ENCODE peak calls at places on chromosomes 12 and 14, in seven cellular contexts. A is AG04450, W is pancreas, R is gastrocnemius medialis, B is body of pancreas, F is thyroid gland, Q is RWPE1. U is an unnamed sample.

GRCh38 chr14:50037837-50038236 is 78.5 kb downstream of the VCPKMT start:
- DNase-seq in A (no peak), W (no peak), R (no peak), B (no peak), F (peak), Q (no peak), U (peak)

GRCh38 chr14:74495356-74495755 is 1.8 kb downstream of the ISCA2 start:
- DNase-seq in A (no peak), W (no peak), R (no peak), B (no peak), F (no peak), Q (no peak), U (no peak)

GRCh38 chr12:54018608-54018984 is 9.6 kb upstream of the HOXC6 start:
- DNase-seq in A (no peak), W (no peak), R (peak), B (no peak), F (no peak), Q (no peak), U (no peak)

GRCh38 chr12:62963642-62964041 is 28.7 kb upstream of the PPM1H start:
- DNase-seq in A (no peak), W (no peak), R (no peak), B (no peak), F (no peak), Q (no peak), U (no peak)

GRCh38 chr12:132904718-132905328 is 17.4 kb upstream of the CHFR start:
- DNase-seq in A (no peak), W (peak), R (peak), B (peak), F (peak), Q (peak), U (peak)

GRCh38 chr12:115866909-115867525 is 410.5 kb downstream of the MED13L start:
- DNase-seq in A (no peak), W (no peak), R (no peak), B (no peak), F (peak), Q (peak), U (no peak)

GRCh38 chr14:36317650-36318049 is 2.8 kb downstream of the MBIP start:
- DNase-seq in A (no peak), W (no peak), R (no peak), B (no peak), F (no peak), Q (peak), U (no peak)

GRCh38 chr12:82406651-82407050 is 48.3 kb downstream of the METTL25 start:
- DNase-seq in A (no peak), W (no peak), R (no peak), B (no peak), F (no peak), Q (no peak), U (no peak)

DNA sequence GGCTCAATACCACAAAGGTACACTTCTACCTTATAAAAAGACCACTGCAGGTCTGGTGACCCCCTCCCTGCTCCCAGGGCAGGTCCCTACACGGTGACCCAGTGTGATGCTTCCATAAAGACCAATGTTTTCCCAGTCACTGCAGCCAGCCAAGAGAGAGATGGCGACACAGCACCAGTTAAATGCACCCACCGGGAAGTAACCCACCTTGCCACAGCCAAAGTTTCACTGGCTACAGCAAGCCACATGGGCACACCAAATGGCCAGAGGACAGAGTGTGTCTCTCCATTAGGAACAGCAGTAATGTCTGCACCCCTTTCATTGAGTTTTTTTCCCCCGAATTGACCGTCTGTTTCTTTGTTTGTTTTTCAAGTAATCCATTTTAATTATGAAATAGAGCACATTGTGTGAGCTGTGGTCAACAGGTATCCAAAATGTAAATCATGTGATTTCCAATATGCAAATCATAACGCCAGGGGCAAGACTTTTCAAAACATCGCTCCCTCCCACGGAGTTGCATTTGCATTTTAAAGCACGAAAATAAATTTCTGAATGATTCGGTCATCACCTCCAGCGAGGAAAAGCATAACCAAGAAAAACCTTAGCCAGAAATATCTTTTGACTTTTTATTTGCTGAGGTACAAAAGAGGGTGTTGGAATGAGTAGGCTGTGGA is 48.9 kb upstream of the EML1 start:
- DNase-seq in A (no peak), W (no peak), R (no peak), B (no peak), F (no peak), Q (no peak), U (no peak)
- H3K27ac ChIP-seq in A (peak), W (no peak), R (no peak), B (peak), F (no peak), Q (no peak), U (no peak)

GRCh38 chr12:109612003-109612402 is 38.4 kb downstream of the MVK start:
- DNase-seq in A (no peak), W (no peak), R (no peak), B (no peak), F (no peak), Q (no peak), U (no peak)

GRCh38 chr12:109610523-109610922 is 36.9 kb downstream of the MVK start:
- DNase-seq in A (no peak), W (no peak), R (no peak), B (no peak), F (no peak), Q (no peak), U (no peak)

GRCh38 chr12:109613611-109614455 is 40.2 kb downstream of the MVK start:
- DNase-seq in A (no peak), W (no peak), R (no peak), B (no peak), F (no peak), Q (no peak), U (no peak)

GRCh38 chr12:109611223-109611622 is 37.6 kb downstream of the MVK start:
- DNase-seq in A (no peak), W (no peak), R (no peak), B (no peak), F (no peak), Q (no peak), U (no peak)

DNA sequence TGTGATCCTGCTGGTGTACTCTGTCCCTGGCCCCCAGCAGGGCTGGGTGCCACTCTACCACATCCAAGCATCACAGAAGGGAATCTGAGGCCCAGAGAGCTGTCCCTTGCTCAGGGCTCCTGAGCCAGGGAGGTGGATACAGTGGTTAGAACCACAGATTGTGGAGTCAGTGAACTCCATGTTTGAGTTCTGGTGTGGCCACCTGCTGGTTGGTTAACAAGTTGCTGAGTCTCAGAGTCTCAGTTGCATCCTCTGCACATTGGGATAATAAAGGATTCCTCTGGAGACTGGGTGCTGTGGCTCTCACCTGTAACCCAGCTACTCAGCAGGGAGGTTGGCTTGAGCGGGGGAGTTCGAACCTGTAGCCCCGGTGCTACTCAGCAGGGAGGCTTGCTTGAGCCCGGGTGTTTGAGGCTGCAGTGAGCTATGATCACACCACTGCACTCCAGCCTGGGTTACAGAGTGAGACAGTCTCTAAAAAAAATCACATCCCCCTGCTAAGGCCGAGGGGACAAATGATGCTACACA is 39.4 kb downstream of the MVK start:
- DNase-seq in A (no peak), W (no peak), R (no peak), B (no peak), F (no peak), Q (no peak), U (no peak)
- TF ChIP-seq CTCF in A (peak), W (no peak), R (no peak), B (no peak), F (no peak), Q (no peak), U (peak)

GRCh38 chr14:95488376-95489162 is 27.9 kb downstream of the SYNE3 start:
- DNase-seq in A (no peak), W (no peak), R (peak), B (no peak), F (peak), Q (no peak), U (no peak)

GRCh38 chr14:95489163-95489887 is 27.1 kb downstream of the SYNE3 start:
- DNase-seq in A (no peak), W (no peak), R (no peak), B (no peak), F (no peak), Q (no peak), U (no peak)

GRCh38 chr14:95491936-95492608 is 24.4 kb downstream of the SYNE3 start:
- DNase-seq in A (no peak), W (no peak), R (no peak), B (no peak), F (no peak), Q (no peak), U (no peak)

GRCh38 chr14:95490127-95490526 is 26.3 kb downstream of the SYNE3 start:
- DNase-seq in A (no peak), W (no peak), R (no peak), B (no peak), F (no peak), Q (no peak), U (no peak)

DNA sequence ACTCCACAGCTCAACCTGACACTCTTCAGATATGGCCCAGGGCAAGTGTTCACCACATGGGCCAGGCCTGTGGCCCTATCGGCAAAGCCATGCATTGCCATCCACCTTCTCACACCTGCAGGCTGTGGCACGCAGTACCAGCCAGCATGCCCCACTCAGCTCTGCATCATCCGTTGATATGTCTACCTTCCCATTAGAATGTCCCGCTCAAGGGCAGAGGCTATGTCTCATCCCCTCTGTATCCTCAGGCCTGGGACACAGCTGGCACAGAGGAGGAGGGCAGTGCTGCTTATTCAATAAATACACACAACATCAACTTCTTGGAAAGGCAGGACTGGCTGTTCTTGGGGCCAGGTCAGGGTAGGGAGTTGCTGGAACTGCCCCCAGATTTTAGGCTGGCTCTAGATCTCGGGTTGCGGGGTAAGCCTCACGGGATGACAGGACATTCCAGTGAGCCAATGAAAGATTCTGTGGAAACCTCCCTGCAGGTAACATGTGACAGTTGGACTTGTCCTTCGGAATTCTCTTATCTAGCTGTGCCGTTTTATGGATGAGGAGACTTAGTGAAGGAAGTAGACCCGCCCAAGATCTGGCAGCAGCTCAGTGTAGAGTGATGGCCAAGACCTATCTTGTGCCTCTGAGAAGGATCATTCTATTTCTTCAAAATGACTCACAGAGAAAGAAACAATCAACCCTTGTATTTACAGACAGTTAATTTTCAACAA is 25.6 kb downstream of the SYNE3 start:
- DNase-seq in A (no peak), W (no peak), R (peak), B (no peak), F (no peak), Q (peak), U (peak)
- H3K27ac ChIP-seq in A (no peak), W (no peak), R (peak), B (no peak), F (peak), Q (peak), U (no peak)

GRCh38 chr12:76085159-76085868 is 829 bp upstream of the NAP1L1 start:
- DNase-seq in A (no peak), W (no peak), R (no peak), B (no peak), F (no peak), Q (no peak), U (peak)
- TF ChIP-seq CTCF in A (peak), W (no peak), R (no peak), B (peak), F (no peak), Q (peak), U (peak)

U was measured in cardiac muscle cell.